ENCODE peak calls at places on chromosomes 6 and 20, in nine cellular contexts. E is H1, I is IMR-90, Y is PC-3, P is neuronal stem cell, H is DND-41, J is fibroblast of lung, V is HCT116, F is GM23248. S is an unnamed sample.

GRCh38 chr6:84466521-84466920 is 239.1 kb upstream of the CEP162 start:
- DNase-seq in E (no peak), I (peak; percentile 7), Y (peak; percentile 87), P (no peak), H (no peak), J (peak; percentile 88), V (peak; percentile 16), F (peak; percentile 81), S (no peak)

GRCh38 chr20:768426-768978 is at the start of gene SLC52A3:
- DNase-seq in E (peak; percentile 27), I (no peak), Y (peak; percentile 96), P (no peak), H (peak; percentile 16), J (no peak), V (peak; percentile 86), F (no peak), S (no peak)

GRCh38 chr6:28336284-28337024 is 506 bp upstream of the ZSCAN31 start:
- DNase-seq in E (no peak), I (peak; percentile 31), Y (peak; percentile 72), P (no peak), H (peak; percentile 61), J (peak; percentile 72), V (no peak), F (no peak), S (no peak)

GRCh38 chr6:70957284-70957617 is 391 bp upstream of the B3GAT2 start:
- DNase-seq in E (no peak), I (no peak), Y (no peak), P (peak; percentile 32), H (no peak), J (peak; percentile 1), V (no peak), F (no peak), S (no peak)

GRCh38 chr20:11260611-11261010 is 586.8 kb upstream of the JAG1 start:
- DNase-seq in E (no peak), I (peak; percentile 31), Y (no peak), P (no peak), H (no peak), J (peak; percentile 92), V (no peak), F (peak; percentile 24), S (no peak)

GRCh38 chr6:8436956-8437355 is 1.6 kb upstream of the SLC35B3 start:
- DNase-seq in E (no peak), I (no peak), Y (no peak), P (no peak), H (no peak), J (no peak), V (no peak), F (no peak), S (no peak)

GRCh38 chr6:33213166-33213988 is 5.1 kb downstream of the RING1 start:
- DNase-seq in E (no peak), I (no peak), Y (no peak), P (no peak), H (no peak), J (no peak), V (no peak), F (peak; percentile 54), S (no peak)

GRCh38 chr6:34465551-34466241 is at the start of gene PACSIN1:
- DNase-seq in E (no peak), I (no peak), Y (peak; percentile 51), P (peak; percentile 35), H (no peak), J (peak; percentile 20), V (no peak), F (peak; percentile 27), S (no peak)

GRCh38 chr20:25486377-25486776 is 78.9 kb downstream of the GINS1 start:
- DNase-seq in E (no peak), I (peak; percentile 40), Y (no peak), P (no peak), H (peak; percentile 97), J (peak; percentile 22), V (no peak), F (peak; percentile 32), S (no peak)

GRCh38 chr6:30763618-30764489 is 19.5 kb upstream of the IER3 start:
- DNase-seq in E (no peak), I (peak; percentile 54), Y (no peak), P (no peak), H (peak; percentile 29), J (peak; percentile 89), V (no peak), F (peak; percentile 39), S (no peak)

GRCh38 chr20:417801-418342 is 9.8 kb downstream of the RBCK1 start:
- DNase-seq in E (no peak), I (no peak), Y (no peak), P (no peak), H (no peak), J (no peak), V (no peak), F (no peak), S (no peak)

GRCh38 chr6:37622639-37623038 is 75.0 kb downstream of the MDGA1 start:
- DNase-seq in E (no peak), I (no peak), Y (peak; percentile 20), P (no peak), H (no peak), J (peak; percentile 36), V (no peak), F (no peak), S (no peak)

GRCh38 chr6:18362058-18362561 is 25.0 kb upstream of the RNF144B start:
- DNase-seq in E (no peak), I (peak; percentile 98), Y (peak; percentile 48), P (no peak), H (no peak), J (peak; percentile 98), V (no peak), F (peak; percentile 92), S (no peak)

GRCh38 chr6:98041072-98041471 is 758.1 kb upstream of the MMS22L start:
- DNase-seq in E (no peak), I (no peak), Y (no peak), P (no peak), H (no peak), J (peak; percentile 19), V (no peak), F (no peak), S (no peak)

GRCh38 chr6:163708459-163708858 is 293.9 kb downstream of the QKI start:
- DNase-seq in E (no peak), I (no peak), Y (no peak), P (no peak), H (no peak), J (no peak), V (no peak), F (no peak), S (no peak)

DNA sequence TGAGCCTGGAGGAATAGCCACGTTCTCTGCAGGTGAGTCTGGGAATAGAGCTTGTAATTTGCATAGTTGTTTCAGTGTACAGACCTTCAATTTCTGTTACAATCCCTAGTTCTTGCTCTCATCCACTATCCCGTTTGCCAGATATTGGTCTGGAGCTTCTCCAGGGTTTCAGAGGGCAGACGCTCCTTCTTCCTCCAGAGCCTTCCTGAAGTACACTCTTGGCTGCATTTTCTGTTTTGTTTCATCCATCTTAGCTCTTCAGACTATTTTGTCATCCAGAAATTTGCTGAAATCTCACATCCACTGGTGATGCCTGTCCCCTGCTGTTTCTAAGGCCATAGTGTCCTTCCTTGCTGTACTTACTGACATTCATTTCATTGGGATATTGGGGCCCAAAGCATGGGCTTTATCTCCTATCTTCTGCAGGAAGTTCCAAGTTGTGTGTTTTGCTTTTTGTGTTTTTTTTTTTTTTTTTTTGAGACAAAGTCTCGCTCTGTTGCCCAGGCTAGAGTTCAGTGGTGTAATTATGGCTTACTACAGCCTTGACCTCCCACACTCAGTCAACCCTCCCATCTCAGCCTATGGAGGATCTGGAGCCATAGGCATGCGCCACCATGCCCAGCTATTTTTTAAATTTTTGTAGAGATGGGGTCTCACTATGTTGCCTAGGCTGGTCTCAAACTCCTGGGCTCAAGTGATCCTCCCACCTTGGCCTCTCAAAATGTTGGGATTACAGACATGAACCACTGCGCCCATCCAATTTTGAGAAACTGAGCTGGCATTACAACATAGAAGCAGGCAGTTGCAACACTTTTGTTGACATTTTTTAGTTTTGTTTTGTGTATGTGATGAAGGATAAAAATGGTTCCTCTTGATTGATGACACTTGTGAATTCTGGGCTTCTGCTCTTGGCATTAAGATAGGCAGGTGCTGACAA is 18.8 kb downstream of the CDS2 start:
- DNase-seq in E (no peak), I (no peak), Y (no peak), P (no peak), H (no peak), J (peak; percentile 30), V (no peak), F (no peak), S (no peak)
- H3K4me3 ChIP-seq in E (no peak overlapping the region), I (no peak overlapping the region), Y (no peak overlapping the region), P (no peak overlapping the region), H (no peak overlapping the region), J (no peak overlapping the region), V (no peak overlapping the region), F (no peak overlapping the region), S (no peak overlapping the region)

DNA sequence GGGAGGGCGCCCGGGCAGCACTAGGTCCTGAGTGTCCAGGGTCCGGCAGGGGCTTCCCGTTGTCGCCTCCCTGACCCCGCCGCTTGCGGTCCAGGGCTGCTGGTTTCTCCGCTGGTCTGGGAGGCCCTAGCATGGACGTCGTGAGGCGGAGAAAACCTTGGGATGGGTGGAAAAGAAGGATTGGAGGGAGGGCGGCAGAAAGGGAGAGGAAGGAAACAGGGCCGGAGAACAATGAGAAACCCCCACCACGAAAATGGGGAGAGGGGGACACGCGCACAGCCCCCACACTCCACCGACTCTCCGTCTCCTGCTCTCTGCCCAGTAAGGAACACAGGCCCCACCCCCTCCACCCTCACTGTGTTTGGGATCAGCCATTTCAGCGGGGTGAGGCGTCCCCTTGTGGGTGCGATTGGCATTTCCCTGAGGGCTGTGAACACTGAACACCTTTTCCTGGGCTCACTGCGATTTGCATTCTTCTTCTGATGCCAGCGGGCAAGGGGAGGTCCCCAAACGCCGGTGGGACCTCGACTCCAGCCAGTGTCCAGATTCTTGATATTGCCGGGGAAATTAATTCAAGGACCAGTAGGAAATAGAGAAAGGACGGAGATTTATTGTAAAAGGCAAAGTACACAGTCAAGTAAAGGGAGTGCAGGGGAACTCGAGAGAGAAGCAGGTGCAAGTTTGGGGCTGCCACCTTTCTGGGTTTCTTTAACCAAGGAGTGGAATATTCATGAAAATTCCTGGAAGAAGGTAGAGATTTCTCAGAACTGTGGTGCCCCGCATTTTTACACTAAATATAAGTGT is 3.3 kb upstream of the RAET1G start:
- DNase-seq in E (no peak), I (peak; percentile 66), Y (peak; percentile 80), P (peak; percentile 70), H (peak; percentile 75), J (peak; percentile 62), V (peak; percentile 51), F (peak; percentile 90), S (no peak)
- H3K27ac ChIP-seq in E (no peak overlapping the region), I (no peak overlapping the region), Y (no peak overlapping the region), P (no peak overlapping the region), H (no peak overlapping the region), J (peak overlapping the region; percentile 23), V (no peak overlapping the region), F (no peak overlapping the region), S (no peak overlapping the region)

GRCh38 chr6:117498159-117498558 is 15.7 kb downstream of the DCBLD1 start:
- DNase-seq in E (no peak), I (peak; percentile 87), Y (peak; percentile 81), P (no peak), H (no peak), J (peak; percentile 89), V (no peak), F (peak; percentile 83), S (no peak)
- H3K9ac ChIP-seq in E (no peak overlapping the region), I (peak overlapping the region; percentile 52), Y (no peak overlapping the region), P (no peak overlapping the region), H (no peak overlapping the region), J (no peak overlapping the region), V (peak overlapping the region; percentile 21), F (peak overlapping the region; percentile 43), S (no peak overlapping the region)

DNA sequence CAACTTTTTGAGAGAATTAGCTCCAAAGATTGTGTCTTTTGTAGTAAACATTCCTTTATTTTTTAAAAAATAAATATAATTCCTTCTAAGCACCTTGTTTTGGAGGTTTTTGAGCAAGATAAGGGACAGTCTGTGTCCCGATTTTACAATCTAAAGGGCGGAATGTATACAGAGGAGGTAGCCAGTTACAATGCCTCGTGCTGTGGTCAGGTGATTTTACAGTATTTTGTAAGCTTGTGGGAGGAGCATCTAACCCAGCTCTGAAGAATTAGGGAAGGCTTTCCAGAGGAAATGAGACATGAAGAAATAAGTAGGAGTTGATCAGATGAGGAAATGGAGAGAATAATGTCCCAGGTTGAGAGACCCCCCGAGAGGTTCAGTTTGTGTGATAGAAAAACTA is 1.3 kb downstream of the HINT3 start:
- DNase-seq in E (no peak), I (peak; percentile 65), Y (peak; percentile 58), P (no peak), H (no peak), J (peak; percentile 33), V (no peak), F (peak; percentile 69), S (no peak)
- H3K4me3 ChIP-seq in E (peak overlapping the region; percentile 92), I (peak overlapping the region; percentile 72), Y (peak overlapping the region; percentile 98), P (peak overlapping the region; percentile 89), H (peak overlapping the region; percentile 77), J (peak overlapping the region; percentile 100), V (peak overlapping the region; percentile 73), F (peak overlapping the region; percentile 75), S (peak overlapping the region; percentile 97)